ENCODE peak calls at places on chromosomes 7 and 10, in nine cellular contexts. One of them, this sample, is unnamed.

GRCh38 chr10:31318854-31319601 is at the start of gene ZEB1:
- DNase-seq in mesendoderm: peak; percentile 97
- DNase-seq in cardiac fibroblast: peak; percentile 96
- DNase-seq in NCI-H187 treated with DMSO at 0.1 percent for 48 hours: peak; percentile 75
- DNase-seq in A172: peak; percentile 85
- DNase-seq in iPS-NIHi11: peak; percentile 87
- DNase-seq in posterior cingulate gyrus: peak; percentile 67
- DNase-seq in GM04504: peak; percentile 72
- DNase-seq in HTR-8/SVneo: peak; percentile 81
- DNase-seq in this sample: peak; percentile 76

GRCh38 chr10:58180633-58181032 is 87.1 kb downstream of the IPMK start:
- DNase-seq in GM04504: no peak
- DNase-seq in A172: no peak
- DNase-seq in NCI-H187 treated with DMSO at 0.1 percent for 48 hours: no peak
- DNase-seq in cardiac fibroblast: peak; percentile 10
- DNase-seq in mesendoderm: no peak
- DNase-seq in iPS-NIHi11: no peak
- DNase-seq in HTR-8/SVneo: no peak
- DNase-seq in posterior cingulate gyrus: no peak
- DNase-seq in this sample: no peak

GRCh38 chr10:112838784-112839481 is 111.1 kb upstream of the TCF7L2 start:
- DNase-seq in iPS-NIHi11: peak; percentile 28
- DNase-seq in posterior cingulate gyrus: no peak
- DNase-seq in mesendoderm: peak; percentile 83
- DNase-seq in cardiac fibroblast: no peak
- DNase-seq in NCI-H187 treated with DMSO at 0.1 percent for 48 hours: no peak
- DNase-seq in A172: no peak
- DNase-seq in HTR-8/SVneo: no peak
- DNase-seq in GM04504: no peak
- DNase-seq in this sample: no peak

GRCh38 chr10:117130862-117131389 is 7.1 kb downstream of the VAX1 start:
- DNase-seq in mesendoderm: peak; percentile 5
- DNase-seq in HTR-8/SVneo: no peak
- DNase-seq in GM04504: no peak
- DNase-seq in NCI-H187 treated with DMSO at 0.1 percent for 48 hours: no peak
- DNase-seq in posterior cingulate gyrus: no peak
- DNase-seq in cardiac fibroblast: no peak
- DNase-seq in A172: no peak
- DNase-seq in iPS-NIHi11: no peak
- DNase-seq in this sample: no peak

GRCh38 chr10:6101181-6101580 is 12.3 kb downstream of the RBM17 start:
- DNase-seq in NCI-H187 treated with DMSO at 0.1 percent for 48 hours: no peak
- DNase-seq in GM04504: no peak
- DNase-seq in iPS-NIHi11: no peak
- DNase-seq in mesendoderm: no peak
- DNase-seq in cardiac fibroblast: no peak
- DNase-seq in HTR-8/SVneo: no peak
- DNase-seq in A172: no peak
- DNase-seq in posterior cingulate gyrus: no peak
- DNase-seq in this sample: no peak

GRCh38 chr7:45711161-45711490 is 137.0 kb downstream of the ADCY1 start:
- DNase-seq in HTR-8/SVneo: no peak
- DNase-seq in mesendoderm: no peak
- DNase-seq in posterior cingulate gyrus: no peak
- DNase-seq in NCI-H187 treated with DMSO at 0.1 percent for 48 hours: no peak
- DNase-seq in cardiac fibroblast: no peak
- DNase-seq in GM04504: no peak
- DNase-seq in A172: no peak
- DNase-seq in iPS-NIHi11: no peak
- DNase-seq in this sample: no peak

GRCh38 chr10:23656735-23657134 is 217.9 kb downstream of the OTUD1 start:
- DNase-seq in cardiac fibroblast: no peak
- DNase-seq in HTR-8/SVneo: no peak
- DNase-seq in iPS-NIHi11: peak; percentile 27
- DNase-seq in A172: no peak
- DNase-seq in mesendoderm: peak; percentile 60
- DNase-seq in GM04504: no peak
- DNase-seq in NCI-H187 treated with DMSO at 0.1 percent for 48 hours: no peak
- DNase-seq in posterior cingulate gyrus: no peak
- DNase-seq in this sample: peak; percentile 46

GRCh38 chr7:135249901-135250300 is 16.3 kb downstream of the STRA8 start:
- DNase-seq in NCI-H187 treated with DMSO at 0.1 percent for 48 hours: no peak
- DNase-seq in iPS-NIHi11: no peak
- DNase-seq in HTR-8/SVneo: no peak
- DNase-seq in posterior cingulate gyrus: no peak
- DNase-seq in A172: no peak
- DNase-seq in mesendoderm: no peak
- DNase-seq in GM04504: no peak
- DNase-seq in cardiac fibroblast: no peak
- DNase-seq in this sample: no peak

GRCh38 chr7:80869385-80869784 is 49.5 kb downstream of the SEMA3C start:
- DNase-seq in posterior cingulate gyrus: no peak
- DNase-seq in mesendoderm: no peak
- DNase-seq in GM04504: no peak
- DNase-seq in NCI-H187 treated with DMSO at 0.1 percent for 48 hours: no peak
- DNase-seq in HTR-8/SVneo: no peak
- DNase-seq in cardiac fibroblast: no peak
- DNase-seq in A172: no peak
- DNase-seq in iPS-NIHi11: no peak
- DNase-seq in this sample: peak; percentile 13

GRCh38 chr7:133562617-133563016 is 309.7 kb downstream of the EXOC4 start:
- DNase-seq in GM04504: peak; percentile 63
- DNase-seq in posterior cingulate gyrus: no peak
- DNase-seq in cardiac fibroblast: no peak
- DNase-seq in NCI-H187 treated with DMSO at 0.1 percent for 48 hours: no peak
- DNase-seq in mesendoderm: no peak
- DNase-seq in HTR-8/SVneo: no peak
- DNase-seq in A172: no peak
- DNase-seq in iPS-NIHi11: no peak
- DNase-seq in this sample: no peak

GRCh38 chr7:28848906-28849305 is 109.2 kb downstream of the TRIL start:
- DNase-seq in A172: no peak
- DNase-seq in mesendoderm: no peak
- DNase-seq in iPS-NIHi11: no peak
- DNase-seq in HTR-8/SVneo: no peak
- DNase-seq in GM04504: no peak
- DNase-seq in cardiac fibroblast: no peak
- DNase-seq in NCI-H187 treated with DMSO at 0.1 percent for 48 hours: no peak
- DNase-seq in posterior cingulate gyrus: no peak
- DNase-seq in this sample: no peak

GRCh38 chr10:61078542-61078941 is 134.6 kb upstream of the RHOBTB1 start:
- DNase-seq in iPS-NIHi11: no peak
- DNase-seq in NCI-H187 treated with DMSO at 0.1 percent for 48 hours: no peak
- DNase-seq in mesendoderm: no peak
- DNase-seq in A172: no peak
- DNase-seq in GM04504: peak; percentile 1
- DNase-seq in HTR-8/SVneo: no peak
- DNase-seq in cardiac fibroblast: no peak
- DNase-seq in posterior cingulate gyrus: no peak
- DNase-seq in this sample: peak; percentile 3

GRCh38 chr10:784759-785538 is 95.5 kb upstream of the DIP2C start:
- DNase-seq in mesendoderm: peak; percentile 70
- DNase-seq in NCI-H187 treated with DMSO at 0.1 percent for 48 hours: no peak
- DNase-seq in A172: peak; percentile 61
- DNase-seq in HTR-8/SVneo: peak; percentile 58
- DNase-seq in posterior cingulate gyrus: peak; percentile 73
- DNase-seq in iPS-NIHi11: peak; percentile 65
- DNase-seq in cardiac fibroblast: peak; percentile 65
- DNase-seq in GM04504: peak; percentile 62
- DNase-seq in this sample: no peak

GRCh38 chr7:112400141-112400540 is 50.1 kb upstream of the IFRD1 start:
- DNase-seq in posterior cingulate gyrus: no peak
- DNase-seq in GM04504: peak; percentile 85
- DNase-seq in mesendoderm: no peak
- DNase-seq in HTR-8/SVneo: no peak
- DNase-seq in iPS-NIHi11: no peak
- DNase-seq in NCI-H187 treated with DMSO at 0.1 percent for 48 hours: no peak
- DNase-seq in cardiac fibroblast: no peak
- DNase-seq in A172: no peak
- DNase-seq in this sample: no peak

GRCh38 chr7:110909102-110909501 is 181.8 kb upstream of the LRRN3 start:
- DNase-seq in NCI-H187 treated with DMSO at 0.1 percent for 48 hours: no peak
- DNase-seq in A172: no peak
- DNase-seq in GM04504: no peak
- DNase-seq in cardiac fibroblast: no peak
- DNase-seq in iPS-NIHi11: no peak
- DNase-seq in HTR-8/SVneo: no peak
- DNase-seq in posterior cingulate gyrus: no peak
- DNase-seq in mesendoderm: no peak
- DNase-seq in this sample: no peak

GRCh38 chr7:87312215-87312865 is 33.1 kb upstream of the CROT start:
- DNase-seq in mesendoderm: peak; percentile 60
- DNase-seq in cardiac fibroblast: peak; percentile 78
- DNase-seq in HTR-8/SVneo: peak; percentile 23
- DNase-seq in NCI-H187 treated with DMSO at 0.1 percent for 48 hours: peak; percentile 18
- DNase-seq in iPS-NIHi11: peak; percentile 71
- DNase-seq in GM04504: peak; percentile 29
- DNase-seq in A172: peak; percentile 54
- DNase-seq in posterior cingulate gyrus: peak; percentile 77
- DNase-seq in this sample: peak; percentile 80

GRCh38 chr7:150856303-150857275 is 4.3 kb downstream of the AOC1 start:
- DNase-seq in NCI-H187 treated with DMSO at 0.1 percent for 48 hours: no peak
- DNase-seq in iPS-NIHi11: no peak
- DNase-seq in cardiac fibroblast: no peak
- DNase-seq in HTR-8/SVneo: no peak
- DNase-seq in mesendoderm: no peak
- DNase-seq in GM04504: no peak
- DNase-seq in A172: no peak
- DNase-seq in posterior cingulate gyrus: no peak
- DNase-seq in this sample: no peak

GRCh38 chr10:97888641-97889262 is 39.1 kb downstream of the GOLGA7B start:
- DNase-seq in iPS-NIHi11: peak; percentile 78
- DNase-seq in HTR-8/SVneo: peak; percentile 83
- DNase-seq in NCI-H187 treated with DMSO at 0.1 percent for 48 hours: peak; percentile 30
- DNase-seq in cardiac fibroblast: peak; percentile 11
- DNase-seq in posterior cingulate gyrus: no peak
- DNase-seq in A172: peak; percentile 92
- DNase-seq in GM04504: peak; percentile 12
- DNase-seq in mesendoderm: peak; percentile 79
- DNase-seq in this sample: no peak

GRCh38 chr7:29970158-29970557 is 19.4 kb downstream of the SCRN1 start:
- DNase-seq in cardiac fibroblast: no peak
- DNase-seq in GM04504: no peak
- DNase-seq in iPS-NIHi11: no peak
- DNase-seq in posterior cingulate gyrus: no peak
- DNase-seq in HTR-8/SVneo: no peak
- DNase-seq in NCI-H187 treated with DMSO at 0.1 percent for 48 hours: no peak
- DNase-seq in A172: peak; percentile 23
- DNase-seq in mesendoderm: no peak
- DNase-seq in this sample: no peak

GRCh38 chr7:24442170-24442777 is 131.0 kb upstream of the PALS2 start:
- DNase-seq in HTR-8/SVneo: no peak
- DNase-seq in NCI-H187 treated with DMSO at 0.1 percent for 48 hours: no peak
- DNase-seq in cardiac fibroblast: no peak
- DNase-seq in mesendoderm: peak; percentile 29
- DNase-seq in GM04504: no peak
- DNase-seq in A172: no peak
- DNase-seq in iPS-NIHi11: no peak
- DNase-seq in posterior cingulate gyrus: peak; percentile 4
- DNase-seq in this sample: no peak

GRCh38 chr10:6600224-6600987 is 20.3 kb upstream of the PRKCQ start:
- DNase-seq in posterior cingulate gyrus: no peak
- DNase-seq in HTR-8/SVneo: no peak
- DNase-seq in iPS-NIHi11: no peak
- DNase-seq in GM04504: no peak
- DNase-seq in NCI-H187 treated with DMSO at 0.1 percent for 48 hours: no peak
- DNase-seq in mesendoderm: no peak
- DNase-seq in cardiac fibroblast: no peak
- DNase-seq in A172: no peak
- DNase-seq in this sample: no peak

GRCh38 chr7:140674356-140674800 is 1.6 kb downstream of the ADCK2 start:
- DNase-seq in GM04504: no peak
- DNase-seq in HTR-8/SVneo: no peak
- DNase-seq in A172: no peak
- DNase-seq in NCI-H187 treated with DMSO at 0.1 percent for 48 hours: no peak
- DNase-seq in iPS-NIHi11: no peak
- DNase-seq in posterior cingulate gyrus: no peak
- DNase-seq in cardiac fibroblast: no peak
- DNase-seq in mesendoderm: no peak
- DNase-seq in this sample: no peak

GRCh38 chr10:75097666-75098285 is 13.7 kb upstream of the SAMD8 start:
- DNase-seq in NCI-H187 treated with DMSO at 0.1 percent for 48 hours: no peak
- DNase-seq in mesendoderm: peak; percentile 67
- DNase-seq in cardiac fibroblast: peak; percentile 44
- DNase-seq in iPS-NIHi11: peak; percentile 55
- DNase-seq in A172: no peak
- DNase-seq in HTR-8/SVneo: peak; percentile 40
- DNase-seq in GM04504: peak; percentile 13
- DNase-seq in posterior cingulate gyrus: no peak
- DNase-seq in this sample: peak; percentile 41

GRCh38 chr10:6455592-6455991 is 124.5 kb downstream of the PRKCQ start:
- DNase-seq in GM04504: no peak
- DNase-seq in NCI-H187 treated with DMSO at 0.1 percent for 48 hours: no peak
- DNase-seq in posterior cingulate gyrus: no peak
- DNase-seq in cardiac fibroblast: no peak
- DNase-seq in mesendoderm: no peak
- DNase-seq in A172: no peak
- DNase-seq in HTR-8/SVneo: no peak
- DNase-seq in iPS-NIHi11: no peak
- DNase-seq in this sample: no peak

GRCh38 chr10:71084818-71085126 is 127.6 kb upstream of the UNC5B start:
- DNase-seq in NCI-H187 treated with DMSO at 0.1 percent for 48 hours: no peak
- DNase-seq in mesendoderm: no peak
- DNase-seq in cardiac fibroblast: no peak
- DNase-seq in posterior cingulate gyrus: no peak
- DNase-seq in HTR-8/SVneo: no peak
- DNase-seq in A172: no peak
- DNase-seq in iPS-NIHi11: no peak
- DNase-seq in GM04504: no peak
- DNase-seq in this sample: no peak

GRCh38 chr7:48887500-48887899 is 36.8 kb upstream of the CDC14C start:
- DNase-seq in NCI-H187 treated with DMSO at 0.1 percent for 48 hours: no peak
- DNase-seq in mesendoderm: peak; percentile 11
- DNase-seq in A172: peak; percentile 76
- DNase-seq in iPS-NIHi11: no peak
- DNase-seq in HTR-8/SVneo: no peak
- DNase-seq in GM04504: no peak
- DNase-seq in posterior cingulate gyrus: no peak
- DNase-seq in cardiac fibroblast: no peak
- DNase-seq in this sample: no peak

GRCh38 chr10:82796510-82796909 is 921.5 kb downstream of the NRG3 start:
- DNase-seq in GM04504: no peak
- DNase-seq in posterior cingulate gyrus: no peak
- DNase-seq in NCI-H187 treated with DMSO at 0.1 percent for 48 hours: no peak
- DNase-seq in A172: peak; percentile 25
- DNase-seq in cardiac fibroblast: peak; percentile 8
- DNase-seq in HTR-8/SVneo: no peak
- DNase-seq in iPS-NIHi11: no peak
- DNase-seq in mesendoderm: peak; percentile 23
- DNase-seq in this sample: peak; percentile 16

GRCh38 chr10:68611227-68611626 is 51.1 kb downstream of the TET1 start:
- DNase-seq in iPS-NIHi11: no peak
- DNase-seq in posterior cingulate gyrus: no peak
- DNase-seq in HTR-8/SVneo: no peak
- DNase-seq in mesendoderm: no peak
- DNase-seq in GM04504: no peak
- DNase-seq in NCI-H187 treated with DMSO at 0.1 percent for 48 hours: no peak
- DNase-seq in cardiac fibroblast: no peak
- DNase-seq in A172: no peak
- DNase-seq in this sample: no peak

GRCh38 chr10:790821-791551 is 101.5 kb upstream of the DIP2C start:
- DNase-seq in iPS-NIHi11: no peak
- DNase-seq in posterior cingulate gyrus: no peak
- DNase-seq in A172: no peak
- DNase-seq in GM04504: no peak
- DNase-seq in NCI-H187 treated with DMSO at 0.1 percent for 48 hours: no peak
- DNase-seq in cardiac fibroblast: no peak
- DNase-seq in HTR-8/SVneo: no peak
- DNase-seq in mesendoderm: no peak
- DNase-seq in this sample: no peak

GRCh38 chr10:59675812-59676211 is 33.8 kb downstream of the SLC16A9 start:
- DNase-seq in NCI-H187 treated with DMSO at 0.1 percent for 48 hours: no peak
- DNase-seq in iPS-NIHi11: no peak
- DNase-seq in mesendoderm: peak; percentile 61
- DNase-seq in cardiac fibroblast: peak; percentile 6
- DNase-seq in GM04504: no peak
- DNase-seq in posterior cingulate gyrus: no peak
- DNase-seq in A172: no peak
- DNase-seq in HTR-8/SVneo: no peak
- DNase-seq in this sample: peak; percentile 67

GRCh38 chr10:133260895-133261725 is 15.6 kb downstream of the ADAM8 start:
- DNase-seq in A172: peak; percentile 37
- DNase-seq in cardiac fibroblast: peak; percentile 21
- DNase-seq in GM04504: no peak
- DNase-seq in HTR-8/SVneo: no peak
- DNase-seq in posterior cingulate gyrus: peak; percentile 24
- DNase-seq in NCI-H187 treated with DMSO at 0.1 percent for 48 hours: no peak
- DNase-seq in mesendoderm: no peak
- DNase-seq in iPS-NIHi11: peak; percentile 79
- DNase-seq in this sample: peak; percentile 26

This sample was measured in SK-MEL-5.